ENCODE peak calls at places on chromosomes 6 and 20, in ten cellular contexts. M is RWPE2, W is mammary epithelial cell, Z is putamen, D is HFFc6, I is fibroblast of the conjunctiva, U is BJ, K is hepatocyte, Y is SJSA1, Q is neural progenitor cell. C is an unnamed sample.
A peak's percentile ranks its signal among the peaks of the same experiment; 100 is the strongest.

GRCh38 chr20:45343867-45344721 is 4.1 kb downstream of the SDC4 start:
- DNase-seq in U (peak; percentile 73), Z (no peak), Q (no peak), K (peak; percentile 85), Y (peak; percentile 87), I (peak; percentile 82), W (peak; percentile 91), D (peak; percentile 86), M (peak; percentile 97), C (peak; percentile 65)

GRCh38 chr20:64131406-64131805 is 24.0 kb upstream of the NPBWR2 start:
- DNase-seq in U (no peak), I (no peak), W (peak; percentile 11), Y (peak; percentile 65), Q (no peak), Z (no peak), M (peak; percentile 82), K (no peak), D (peak; percentile 11), C (no peak)

GRCh38 chr20:11796041-11796440 is 121.7 kb upstream of the BTBD3 start:
- DNase-seq in U (no peak), Y (no peak), W (no peak), Q (no peak), Z (no peak), D (no peak), M (no peak), I (no peak), K (no peak), C (no peak)

GRCh38 chr6:41071923-41072835 is at the start of gene OARD1:
- DNase-seq in U (peak; percentile 98), W (peak; percentile 99), Y (peak; percentile 85), Q (peak; percentile 99), Z (peak; percentile 99), D (peak; percentile 100), I (peak; percentile 100), K (peak; percentile 100), M (peak; percentile 99), C (peak; percentile 100)

GRCh38 chr6:105045546-105045945 is 88.6 kb downstream of the LIN28B start:
- DNase-seq in D (peak; percentile 3), M (no peak), I (no peak), Y (no peak), U (no peak), Q (no peak), Z (no peak), W (peak; percentile 41), K (no peak), C (no peak)

GRCh38 chr6:10520468-10520867 is 683 bp upstream of the GCNT2 start:
- DNase-seq in I (no peak), W (no peak), M (no peak), U (no peak), Q (no peak), Y (no peak), K (peak; percentile 14), Z (no peak), D (no peak), C (no peak)

GRCh38 chr6:37559501-37559900 is 59.8 kb upstream of the CCDC167 start:
- DNase-seq in M (no peak), I (no peak), Q (no peak), Y (no peak), W (no peak), D (no peak), K (no peak), Z (no peak), U (no peak), C (no peak)

GRCh38 chr20:23636182-23636907 is 1.4 kb downstream of the CST3 start:
- DNase-seq in D (no peak), Z (no peak), K (no peak), Q (no peak), U (no peak), I (no peak), W (no peak), M (no peak), Y (no peak), C (no peak)

GRCh38 chr20:63386491-63386890 is 25.3 kb upstream of the CHRNA4 start:
- DNase-seq in D (no peak), K (no peak), U (no peak), I (no peak), W (no peak), M (no peak), Q (no peak), Y (no peak), Z (no peak), C (no peak)

GRCh38 chr6:16723833-16724232 is 37.4 kb downstream of the ATXN1 start:
- DNase-seq in D (peak; percentile 95), W (peak; percentile 92), Y (peak; percentile 80), M (peak; percentile 72), I (peak; percentile 90), Z (no peak), K (peak; percentile 78), U (peak; percentile 86), Q (no peak), C (peak; percentile 44)

GRCh38 chr6:49530141-49530775 is 20.2 kb upstream of the C6orf141 start:
- DNase-seq in M (no peak), Z (no peak), I (no peak), D (no peak), K (no peak), Y (no peak), U (no peak), W (no peak), Q (no peak), C (no peak)

GRCh38 chr6:45923831-45924391 is 91.7 kb downstream of the CLIC5 start:
- DNase-seq in K (peak; percentile 56), W (peak; percentile 50), M (no peak), Y (peak; percentile 71), U (no peak), I (no peak), D (peak; percentile 60), Q (no peak), Z (no peak), C (no peak)

GRCh38 chr6:26025047-26025893 is 62.0 kb upstream of the HFE start:
- DNase-seq in Q (no peak), M (no peak), I (no peak), Z (no peak), K (peak; percentile 67), D (peak; percentile 81), W (peak; percentile 61), U (peak; percentile 42), Y (peak; percentile 45), C (no peak)

GRCh38 chr6:77457720-77458349 is 5.5 kb downstream of the HTR1B start:
- DNase-seq in Y (peak; percentile 80), M (peak; percentile 76), Q (peak; percentile 91), Z (no peak), I (peak; percentile 93), K (peak; percentile 89), U (peak; percentile 36), W (peak; percentile 75), D (peak; percentile 85), C (peak; percentile 89)

GRCh38 chr20:45407783-45408645 is at the start of gene DBNDD2:
- DNase-seq in D (no peak), I (no peak), Q (no peak), K (no peak), Z (peak; percentile 96), U (no peak), M (no peak), W (no peak), Y (no peak), C (no peak)

GRCh38 chr6:17429381-17430061 is 36.1 kb downstream of the CAP2 start:
- DNase-seq in I (no peak), Y (no peak), M (no peak), D (no peak), W (no peak), Z (no peak), Q (no peak), U (no peak), K (no peak), C (peak; percentile 48)

GRCh38 chr6:158002249-158002950 is 20.7 kb downstream of the SYNJ2 start:
- DNase-seq in Y (no peak), D (no peak), I (no peak), M (peak; percentile 54), U (no peak), K (peak; percentile 43), Q (no peak), W (peak; percentile 83), Z (no peak), C (no peak)

GRCh38 chr6:44190712-44191111 is 26.0 kb upstream of the MYMX start:
- DNase-seq in Z (no peak), U (no peak), Q (no peak), W (no peak), K (no peak), I (no peak), Y (no peak), M (no peak), D (no peak), C (no peak)

GRCh38 chr6:20921533-20921932 is 387.3 kb downstream of the CDKAL1 start:
- DNase-seq in M (no peak), Q (no peak), I (peak; percentile 40), Z (no peak), W (no peak), K (no peak), D (no peak), Y (no peak), U (peak; percentile 23), C (no peak)

GRCh38 chr20:55160996-55161395 is 685.6 kb downstream of the DOK5 start:
- DNase-seq in Z (no peak), Q (no peak), Y (no peak), D (no peak), U (no peak), W (peak; percentile 84), K (no peak), M (no peak), I (no peak), C (no peak)

GRCh38 chr6:20891161-20891560 is 356.9 kb downstream of the CDKAL1 start:
- DNase-seq in Y (no peak), Z (no peak), Q (no peak), D (no peak), I (no peak), M (no peak), K (no peak), U (no peak), W (peak; percentile 33), C (no peak)